ENCODE peak calls at places on chromosomes 4 and X, in eight cellular contexts. V is osteoblast; C is GM13977; B is MCF 10A; X is activated naive CD4-positive, alpha-beta T cell treated with anti-CD3 and anti-CD28 coated beads for 36 hours; E is Right ventricle myocardium inferior; R is CD8-positive, alpha-beta memory T cell; Y is HTR-8/SVneo. U is an unnamed sample.

GRCh38 chr4:158259955-158260575 is 49.8 kb downstream of the TMEM144 start:
- DNase-seq in V (no peak), C (no peak), B (peak), X (no peak), E (no peak), R (no peak), Y (no peak), U (no peak)

GRCh38 chr4:73257995-73258667 is 467 bp downstream of the ANKRD17 start:
- DNase-seq in V (peak), C (peak), B (peak), X (peak), E (peak), R (no peak), Y (no peak), U (no peak)

GRCh38 chr4:163447481-163447880 is 26.1 kb downstream of the TKTL2 start:
- DNase-seq in V (no peak), C (no peak), B (no peak), X (no peak), E (no peak), R (no peak), Y (no peak), U (no peak)

GRCh38 chrX:109774136-109774535 is 41.1 kb upstream of the ACSL4 start:
- DNase-seq in V (no peak), C (no peak), B (no peak), X (no peak), E (no peak), R (no peak), Y (no peak), U (no peak)

GRCh38 chrX:44918722-44919121 is 45.7 kb downstream of the KDM6A start:
- DNase-seq in V (no peak), C (no peak), B (no peak), X (no peak), E (no peak), R (no peak), Y (no peak), U (no peak)

GRCh38 chr4:107825072-107825789 is 499 bp downstream of the SGMS2 start:
- DNase-seq in V (peak), C (no peak), B (peak), X (peak), E (peak), R (no peak), Y (peak), U (no peak)

GRCh38 chr4:124530464-124531077 is 182.0 kb downstream of the ANKRD50 start:
- DNase-seq in V (no peak), C (no peak), B (peak), X (no peak), E (no peak), R (no peak), Y (no peak), U (no peak)

GRCh38 chrX:70434914-70435586 is 9.6 kb upstream of the DLG3 start:
- DNase-seq in V (peak), C (peak), B (peak), X (no peak), E (no peak), R (peak), Y (peak), U (peak)

GRCh38 chr4:108018038-108018883 is 28.6 kb downstream of the HADH start:
- DNase-seq in V (no peak), C (peak), B (peak), X (peak), E (peak), R (peak), Y (peak), U (peak)

GRCh38 chr4:15003441-15003890 is 1.2 kb downstream of the CPEB2 start:
- DNase-seq in V (peak), C (peak), B (peak), X (peak), E (peak), R (peak), Y (no peak), U (no peak)

GRCh38 chr4:184016742-184017668 is 111.9 kb downstream of the STOX2 start:
- DNase-seq in V (no peak), C (no peak), B (no peak), X (no peak), E (no peak), R (no peak), Y (no peak), U (no peak)

GRCh38 chrX:31649176-31649575 is 577.3 kb upstream of the FTHL17 start:
- DNase-seq in V (no peak), C (no peak), B (no peak), X (no peak), E (no peak), R (no peak), Y (no peak), U (no peak)

GRCh38 chr4:3466691-3467600 is 3.8 kb downstream of the DOK7 start:
- DNase-seq in V (peak), C (no peak), B (no peak), X (no peak), E (peak), R (no peak), Y (no peak), U (no peak)

GRCh38 chrX:21745756-21746155 is 12.2 kb downstream of the SMPX start:
- DNase-seq in V (no peak), C (peak), B (peak), X (peak), E (no peak), R (no peak), Y (no peak), U (peak)

U was measured in activated CD4-positive, alpha-beta T cell treated with anti-CD3 and anti-CD28 coated beads, Interleukin-2, amount 10 ng/mL, durations not matched to agents 24 days and 14 days.